ENCODE peak calls at places on chromosomes 3 and 15, in six cellular contexts. H is amniotic stem cell; P is activated naive CD8-positive, alpha-beta T cell treated with anti-CD3 and anti-CD28 coated beads, Interleukin-2, amount 50 U/mL, for 24 hours; S is HT1080; E is H54; Q is heart left ventricle. K is an unnamed sample.

GRCh38 chr15:86935841-86936240 is 856.2 kb downstream of the AGBL1 start:
- DNase-seq in H (no peak), P (no peak), S (no peak), E (no peak), Q (no peak), K (no peak)

GRCh38 chr3:50164056-50164455 is 8.9 kb downstream of the SEMA3F start:
- DNase-seq in H (peak; percentile 89), P (no peak), S (peak; percentile 90), E (peak; percentile 95), Q (peak; percentile 61), K (peak; percentile 94)

GRCh38 chr15:93470042-93470441 is 381.0 kb upstream of the RGMA start:
- DNase-seq in H (no peak), P (no peak), S (no peak), E (no peak), Q (no peak), K (no peak)

GRCh38 chr3:49454457-49454856 is 15.6 kb upstream of the DAG1 start:
- DNase-seq in H (no peak), P (peak; percentile 17), S (peak; percentile 26), E (no peak), Q (peak; percentile 42), K (no peak)

GRCh38 chr3:128787256-128788253 is 61.6 kb downstream of the RAB7A start:
- DNase-seq in H (no peak), P (peak; percentile 55), S (peak; percentile 67), E (no peak), Q (no peak), K (no peak)

GRCh38 chr3:127428344-127429001 is 140.6 kb upstream of the PRR20G start:
- DNase-seq in H (no peak), P (no peak), S (peak; percentile 23), E (no peak), Q (no peak), K (no peak)

GRCh38 chr3:196774191-196774820 is 34.6 kb downstream of the PAK2 start:
- DNase-seq in H (no peak), P (no peak), S (no peak), E (no peak), Q (no peak), K (no peak)

GRCh38 chr3:13653631-13654279 is 104.8 kb downstream of the FBLN2 start:
- DNase-seq in H (no peak), P (peak; percentile 18), S (no peak), E (peak; percentile 81), Q (no peak), K (no peak)

GRCh38 chr15:75827691-75828090 is 15.6 kb upstream of the UBE2Q2 start:
- DNase-seq in H (no peak), P (no peak), S (peak; percentile 25), E (no peak), Q (no peak), K (no peak)

GRCh38 chr3:51398595-51399310 is 7.7 kb downstream of the RBM15B start:
- DNase-seq in H (no peak), P (no peak), S (no peak), E (no peak), Q (no peak), K (no peak)

GRCh38 chr3:183274609-183275008 is 21.6 kb downstream of the B3GNT5 start:
- DNase-seq in H (no peak), P (no peak), S (peak; percentile 86), E (no peak), Q (no peak), K (no peak)